ENCODE peak calls at places on chromosome 1, in five cellular contexts. C, Q, X, I and D are unnamed samples.

GRCh38 chr1:76949503-76949902 is 82.2 kb downstream of the ST6GALNAC5 start:
- DNase-seq in C (no peak), Q (no peak), X (no peak), I (no peak), D (no peak)

GRCh38 chr1:49527606-49528305 is 496.0 kb downstream of the AGBL4 start:
- DNase-seq in C (no peak), Q (no peak), X (no peak), I (no peak), D (no peak)

GRCh38 chr1:201827321-201828281 is 1.4 kb upstream of the IPO9 start:
- DNase-seq in C (no peak), Q (no peak), X (no peak), I (no peak), D (no peak)

GRCh38 chr1:101060992-101061391 is 35.4 kb upstream of the DPH5 start:
- DNase-seq in C (no peak), Q (no peak), X (no peak), I (no peak), D (no peak)

GRCh38 chr1:112700290-112701226 is 6.4 kb downstream of the RHOC start:
- DNase-seq in C (peak; percentile 72), Q (peak; percentile 97), X (peak; percentile 99), I (peak; percentile 99), D (peak; percentile 99)

GRCh38 chr1:244100691-244101453 is 49.8 kb downstream of the ZBTB18 start:
- DNase-seq in C (no peak), Q (no peak), X (no peak), I (no peak), D (no peak)

GRCh38 chr1:64917328-64917861 is 49.0 kb downstream of the JAK1 start:
- DNase-seq in C (peak; percentile 97), Q (no peak), X (peak; percentile 45), I (peak; percentile 87), D (peak; percentile 77)

GRCh38 chr1:233614173-233614742 is 352 bp downstream of the KCNK1 start:
- DNase-seq in C (no peak), Q (peak; percentile 56), X (peak; percentile 19), I (no peak), D (peak; percentile 31)

GRCh38 chr1:41620365-41621169 is 136.1 kb upstream of the EDN2 start:
- DNase-seq in C (no peak), Q (no peak), X (no peak), I (no peak), D (no peak)

GRCh38 chr1:67528141-67528540 is 97.9 kb upstream of the SERBP1 start:
- DNase-seq in C (no peak), Q (no peak), X (no peak), I (no peak), D (no peak)

GRCh38 chr1:175784826-175785225 is 41.4 kb upstream of the TNR start:
- DNase-seq in C (no peak), Q (no peak), X (no peak), I (no peak), D (no peak)

GRCh38 chr1:80836505-80836904 is 964.2 kb upstream of the ADGRL2 start:
- DNase-seq in C (no peak), Q (no peak), X (no peak), I (no peak), D (no peak)

GRCh38 chr1:41811051-41811795 is 107.5 kb downstream of the HIVEP3 start:
- DNase-seq in C (no peak), Q (no peak), X (no peak), I (no peak), D (no peak)

GRCh38 chr1:13228343-13228781 is 2.4 kb upstream of the PRAMEF18 start:
- DNase-seq in C (no peak), Q (peak; percentile 52), X (no peak), I (peak; percentile 59), D (no peak)

GRCh38 chr1:217526636-217527035 is 104.3 kb downstream of the GPATCH2 start:
- DNase-seq in C (no peak), Q (no peak), X (no peak), I (no peak), D (no peak)

GRCh38 chr1:17239420-17239819 is 9.5 kb upstream of the PADI3 start:
- DNase-seq in C (no peak), Q (peak; percentile 42), X (no peak), I (no peak), D (peak; percentile 39)

GRCh38 chr1:49408346-49408745 is 615.4 kb downstream of the AGBL4 start:
- DNase-seq in C (no peak), Q (no peak), X (no peak), I (no peak), D (no peak)

GRCh38 chr1:76156987-76157386 is 82.4 kb downstream of the ST6GALNAC3 start:
- DNase-seq in C (no peak), Q (no peak), X (no peak), I (no peak), D (no peak)

GRCh38 chr1:180800945-180801344 is 111.8 kb upstream of the KIAA1614 start:
- DNase-seq in C (no peak), Q (no peak), X (no peak), I (no peak), D (no peak)

GRCh38 chr1:191707288-191707687 is 451.0 kb upstream of the RGS18 start:
- DNase-seq in C (no peak), Q (no peak), X (no peak), I (no peak), D (no peak)

GRCh38 chr1:43509740-43510375 is 20.8 kb upstream of the PTPRF start:
- DNase-seq in C (no peak), Q (no peak), X (no peak), I (peak; percentile 40), D (no peak)

GRCh38 chr1:153880962-153881361 is 41.8 kb downstream of the GATAD2B start:
- DNase-seq in C (peak; percentile 25), Q (peak; percentile 81), X (peak; percentile 85), I (peak; percentile 86), D (peak; percentile 94)

GRCh38 chr1:61472876-61473275 is 252.1 kb downstream of the TM2D1 start:
- DNase-seq in C (no peak), Q (no peak), X (no peak), I (no peak), D (no peak)

DNA sequence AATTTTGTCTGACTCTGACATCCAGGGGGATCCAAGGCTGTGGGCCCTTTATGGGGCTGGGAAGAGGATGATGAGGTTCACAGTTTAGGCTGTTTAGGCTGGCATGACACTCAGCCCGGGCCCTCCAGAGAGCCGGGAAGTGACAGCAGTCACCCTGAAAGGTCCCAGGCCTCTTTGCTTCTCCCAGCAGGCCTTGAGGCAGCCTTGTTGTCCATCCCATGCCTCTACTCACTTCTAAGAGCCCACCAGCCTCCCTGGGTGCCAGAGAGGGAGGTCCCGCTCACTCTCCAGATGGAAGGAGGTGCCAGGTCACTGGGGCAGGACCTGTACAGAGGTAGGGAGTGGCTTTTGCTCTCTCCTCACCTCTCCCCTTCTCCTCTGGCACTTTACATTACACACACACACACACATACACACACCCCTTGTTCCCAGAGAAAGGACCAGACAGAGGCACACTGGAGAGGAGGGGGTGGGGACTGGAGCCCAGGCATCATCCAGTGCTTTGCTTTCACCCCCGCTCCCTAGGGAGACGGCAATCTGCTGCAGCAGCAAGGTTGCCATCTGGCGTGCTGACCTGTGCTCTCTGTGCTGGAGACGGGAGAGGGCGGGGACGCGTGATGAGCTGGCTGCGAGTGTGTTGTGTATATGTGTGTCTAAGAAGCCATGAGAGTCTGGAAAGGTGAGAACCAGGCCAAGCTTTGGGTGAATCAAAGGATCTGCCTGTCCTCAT is 4.6 kb downstream of the KLHDC8A start:
- DNase-seq in C (no peak), Q (no peak), X (no peak), I (no peak), D (no peak)
- TF ChIP-seq CTCF in C (no peak), Q (no peak), X (no peak), I (no peak), D (no peak)

DNA sequence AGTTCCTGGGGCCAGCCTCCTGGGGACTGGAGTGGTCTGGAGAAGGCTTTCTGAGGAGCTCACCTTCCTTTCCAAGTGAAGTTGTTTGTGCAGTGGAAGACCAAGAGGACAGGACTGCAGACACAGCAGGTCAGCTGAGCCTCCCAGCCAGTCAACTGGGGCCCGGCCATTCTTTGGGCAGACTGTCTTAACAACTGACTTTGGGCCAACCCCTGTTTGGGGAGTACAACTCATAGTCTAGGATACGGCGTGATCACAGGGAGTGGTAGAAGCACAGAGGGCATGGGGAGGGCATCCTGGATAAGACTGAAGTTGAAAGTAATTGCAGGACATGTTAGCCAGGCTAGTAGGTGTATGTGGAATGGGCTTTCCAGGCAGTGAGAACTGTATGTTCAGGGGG is 50.3 kb downstream of the PGM1 start:
- DNase-seq in C (no peak), Q (no peak), X (peak; percentile 24), I (no peak), D (no peak)
- H3K27me3 ChIP-seq in C (no peaks in the 10 kb centered on the region), Q (no peaks in the 10 kb centered on the region), X (no peaks in the 10 kb centered on the region), I (no peaks in the 10 kb centered on the region), D (no peaks in the 10 kb centered on the region)

DNA sequence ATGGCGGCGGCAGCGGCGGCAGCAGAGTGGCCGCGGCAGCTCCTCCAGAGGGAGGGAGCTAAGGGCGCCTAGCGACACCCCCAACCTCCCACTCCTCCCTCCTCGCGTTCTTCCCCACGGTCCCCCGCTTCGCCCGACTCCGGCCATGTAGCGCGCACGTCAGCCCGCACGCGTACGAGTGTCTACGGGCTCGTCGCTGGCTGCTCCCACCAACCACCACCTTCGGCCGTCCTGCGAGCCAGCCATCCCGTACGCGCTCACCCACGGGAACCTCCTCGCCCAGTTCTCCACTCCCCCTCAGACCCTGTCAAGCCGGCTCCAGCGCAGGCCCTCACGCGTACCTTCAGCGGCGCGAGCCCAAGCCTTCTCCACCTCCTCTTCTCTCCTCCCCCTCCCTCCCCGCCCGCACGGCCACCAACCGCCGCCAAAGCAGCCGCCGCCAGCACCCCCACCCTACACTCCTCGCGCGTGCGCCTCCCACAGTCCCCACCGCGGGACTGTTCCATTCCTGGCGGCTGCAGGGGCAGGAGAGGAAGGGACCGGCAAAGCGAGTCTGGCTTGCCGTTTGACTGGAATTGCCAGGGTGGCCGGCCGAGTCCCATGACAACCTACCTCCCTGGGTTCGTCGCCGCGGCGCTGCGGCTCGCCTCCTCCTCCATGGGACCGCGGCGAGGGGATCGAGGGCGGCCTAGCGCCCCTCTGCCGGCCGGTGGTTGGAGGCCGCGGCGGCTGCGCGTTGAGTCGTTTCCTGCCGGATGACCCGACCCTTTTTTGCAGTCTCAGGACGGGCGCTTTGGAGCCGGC is at the start of the genes DAP3 and YY1AP1:
- DNase-seq in C (peak; percentile 28), Q (peak; percentile 91), X (peak; percentile 95), I (peak; percentile 90), D (peak; percentile 93)
- TF ChIP-seq CTCF in C (no peak), Q (no peak), X (peak; percentile 14), I (no peak), D (peak; percentile 15)

GRCh38 chr1:3235496-3235895 is 166.5 kb downstream of the PRDM16 start:
- DNase-seq in C (no peak), Q (peak; percentile 30), X (no peak), I (no peak), D (no peak)

GRCh38 chr1:3237570-3237969 is 168.6 kb downstream of the PRDM16 start:
- DNase-seq in C (no peak), Q (peak; percentile 15), X (no peak), I (no peak), D (no peak)

GRCh38 chr1:3236361-3236760 is 167.4 kb downstream of the PRDM16 start:
- DNase-seq in C (no peak), Q (peak; percentile 20), X (no peak), I (no peak), D (no peak)

GRCh38 chr1:3237994-3238704 is 169.1 kb downstream of the PRDM16 start:
- DNase-seq in C (no peak), Q (no peak), X (no peak), I (no peak), D (no peak)

DNA sequence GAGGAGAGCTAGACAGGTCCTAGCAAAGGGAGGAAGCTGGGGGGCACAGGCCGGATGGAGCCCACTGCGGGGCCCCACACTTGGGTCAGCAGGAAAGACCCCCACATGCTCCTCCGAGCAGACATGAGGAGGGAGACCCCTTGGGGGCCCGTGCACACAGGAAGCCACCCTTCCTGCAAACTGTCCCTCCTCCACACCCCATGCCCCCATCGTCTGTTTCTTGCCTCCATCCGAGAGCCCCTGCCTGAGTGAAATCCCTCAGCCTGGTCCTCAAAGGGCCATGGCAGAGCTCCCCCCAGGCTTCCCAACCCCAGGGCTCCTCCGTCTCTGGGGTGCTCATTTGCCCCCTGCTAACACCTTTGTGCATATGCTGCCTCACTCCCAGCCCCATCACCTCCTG is 168.0 kb downstream of the PRDM16 start:
- DNase-seq in C (no peak), Q (peak; percentile 9), X (no peak), I (no peak), D (no peak)
- H3K27me3 ChIP-seq in C (no peaks in the 10 kb centered on the region), Q (no peaks in the 10 kb centered on the region), X (peaks cover 49% of the 10 kb centered on the region), I (no peaks in the 10 kb centered on the region), D (no peaks in the 10 kb centered on the region)